ENCODE peak calls at places on chromosome 15, in six cellular contexts. One of them, this sample, is unnamed.

GRCh38 chr15:88493811-88494210 is 26.3 kb downstream of the MRPS11 start:
- DNase-seq in ovary: no peak
- DNase-seq in pancreas: no peak
- DNase-seq in adrenal gland: no peak
- DNase-seq in A673: no peak
- DNase-seq in bronchial epithelial cell: no peak
- DNase-seq in this sample: no peak

GRCh38 chr15:25784876-25785642 is 78.1 kb downstream of the ATP10A start:
- DNase-seq in bronchial epithelial cell: no peak
- DNase-seq in pancreas: no peak
- DNase-seq in ovary: no peak
- DNase-seq in adrenal gland: no peak
- DNase-seq in A673: no peak
- DNase-seq in this sample: no peak

GRCh38 chr15:41908681-41909461 is 15.0 kb upstream of the SPTBN5 start:
- DNase-seq in ovary: no peak
- DNase-seq in bronchial epithelial cell: no peak
- DNase-seq in A673: no peak
- DNase-seq in pancreas: no peak
- DNase-seq in adrenal gland: no peak
- DNase-seq in this sample: no peak

GRCh38 chr15:58053236-58054153 is 12.0 kb downstream of the ALDH1A2 start:
- DNase-seq in pancreas: no peak
- DNase-seq in ovary: no peak
- DNase-seq in A673: peak; percentile 57
- DNase-seq in bronchial epithelial cell: no peak
- DNase-seq in adrenal gland: no peak
- DNase-seq in this sample: no peak

GRCh38 chr15:50758712-50759205 is 6.7 kb downstream of the SPPL2A start:
- DNase-seq in A673: no peak
- DNase-seq in adrenal gland: no peak
- DNase-seq in bronchial epithelial cell: peak; percentile 28
- DNase-seq in pancreas: no peak
- DNase-seq in ovary: no peak
- DNase-seq in this sample: peak; percentile 32

GRCh38 chr15:89512631-89513030 is 16.2 kb upstream of the RHCG start:
- DNase-seq in pancreas: no peak
- DNase-seq in bronchial epithelial cell: no peak
- DNase-seq in ovary: no peak
- DNase-seq in adrenal gland: no peak
- DNase-seq in A673: no peak
- DNase-seq in this sample: no peak

GRCh38 chr15:44298878-44299277 is 10.4 kb downstream of the GOLM2 start:
- DNase-seq in pancreas: no peak
- DNase-seq in adrenal gland: no peak
- DNase-seq in A673: peak; percentile 46
- DNase-seq in ovary: no peak
- DNase-seq in bronchial epithelial cell: peak; percentile 5
- DNase-seq in this sample: no peak

GRCh38 chr15:45635191-45635638 is 386 bp downstream of the SQOR start:
- DNase-seq in A673: peak; percentile 45
- DNase-seq in bronchial epithelial cell: no peak
- DNase-seq in ovary: peak; percentile 52
- DNase-seq in pancreas: peak; percentile 82
- DNase-seq in adrenal gland: peak; percentile 80
- DNase-seq in this sample: peak; percentile 10

GRCh38 chr15:96365781-96366525 is 35.5 kb downstream of the NR2F2 start:
- DNase-seq in A673: no peak
- DNase-seq in pancreas: no peak
- DNase-seq in ovary: no peak
- DNase-seq in bronchial epithelial cell: no peak
- DNase-seq in adrenal gland: no peak
- DNase-seq in this sample: no peak

DNA sequence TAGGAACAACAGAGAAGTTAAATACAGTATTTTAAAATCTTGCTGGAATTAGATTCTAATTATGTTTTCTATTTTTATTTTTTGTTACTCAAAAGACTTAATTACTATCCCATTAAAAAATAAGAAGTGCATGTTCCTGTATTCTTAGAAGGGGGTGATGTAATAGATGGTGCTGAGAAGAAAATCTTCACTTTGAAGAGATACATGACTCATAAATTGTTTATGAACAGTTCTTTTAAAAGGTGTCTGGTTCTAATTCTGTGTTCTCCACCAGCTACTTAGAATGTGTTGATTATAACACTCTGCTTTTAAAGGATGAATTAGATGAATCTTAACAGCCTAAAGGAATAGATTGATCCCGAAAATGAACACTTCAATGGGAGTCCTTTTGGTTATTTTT is 8.2 kb downstream of the RCN2 start:
- DNase-seq in pancreas: no peak
- DNase-seq in adrenal gland: no peak
- DNase-seq in ovary: no peak
- DNase-seq in A673: peak; percentile 14
- DNase-seq in bronchial epithelial cell: no peak
- DNase-seq in this sample: peak; percentile 48
- TF ChIP-seq CTCF in pancreas: no peak
- TF ChIP-seq CTCF in adrenal gland: no peak
- TF ChIP-seq CTCF in ovary: no peak
- TF ChIP-seq CTCF in A673: no peak
- TF ChIP-seq CTCF in bronchial epithelial cell: no peak
- TF ChIP-seq CTCF in this sample: no peak

GRCh38 chr15:80252281-80252619 is 237 bp upstream of the CTXND1 start:
- DNase-seq in pancreas: no peak
- DNase-seq in adrenal gland: no peak
- DNase-seq in bronchial epithelial cell: no peak
- DNase-seq in ovary: no peak
- DNase-seq in A673: no peak
- DNase-seq in this sample: no peak
- H3K4me3 ChIP-seq in pancreas: peak overlapping the region; percentile 6
- H3K4me3 ChIP-seq in adrenal gland: peak overlapping the region; percentile 69
- H3K4me3 ChIP-seq in bronchial epithelial cell: no peak overlapping the region
- H3K4me3 ChIP-seq in ovary: no peak overlapping the region
- H3K4me3 ChIP-seq in A673: peak overlapping the region; percentile 6
- H3K4me3 ChIP-seq in this sample: no peak overlapping the region

GRCh38 chr15:67382723-67383122 is 128.1 kb downstream of the IQCH start:
- DNase-seq in adrenal gland: no peak
- DNase-seq in ovary: no peak
- DNase-seq in A673: no peak
- DNase-seq in pancreas: no peak
- DNase-seq in bronchial epithelial cell: no peak
- DNase-seq in this sample: no peak

GRCh38 chr15:67383903-67384302 is 129.3 kb downstream of the IQCH start:
- DNase-seq in pancreas: no peak
- DNase-seq in A673: no peak
- DNase-seq in ovary: no peak
- DNase-seq in bronchial epithelial cell: no peak
- DNase-seq in adrenal gland: no peak
- DNase-seq in this sample: peak; percentile 49

GRCh38 chr15:67386947-67387346 is 132.4 kb downstream of the IQCH start:
- DNase-seq in A673: no peak
- DNase-seq in ovary: no peak
- DNase-seq in bronchial epithelial cell: peak; percentile 33
- DNase-seq in pancreas: no peak
- DNase-seq in adrenal gland: no peak
- DNase-seq in this sample: no peak

GRCh38 chr15:67384761-67385160 is 130.2 kb downstream of the IQCH start:
- DNase-seq in adrenal gland: no peak
- DNase-seq in ovary: no peak
- DNase-seq in A673: no peak
- DNase-seq in bronchial epithelial cell: no peak
- DNase-seq in pancreas: no peak
- DNase-seq in this sample: no peak

DNA sequence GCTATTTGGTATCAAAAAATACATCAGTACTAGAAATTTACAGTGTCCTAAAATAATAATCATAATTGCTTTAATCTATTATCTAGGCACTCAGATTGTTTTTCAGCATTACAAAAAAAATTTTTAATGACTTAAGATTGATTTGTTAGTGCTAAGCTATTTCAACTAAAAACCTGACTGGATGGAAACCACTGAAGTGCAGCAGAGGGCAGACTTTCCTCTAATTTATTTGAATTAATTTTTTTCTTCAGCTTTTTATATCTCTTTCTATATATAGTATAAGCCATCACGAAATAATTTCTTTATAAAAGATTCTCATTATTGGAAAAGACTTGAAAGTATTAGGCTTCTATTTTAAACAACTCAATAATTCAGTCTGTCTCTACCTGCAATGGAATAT is 131.4 kb downstream of the IQCH start:
- DNase-seq in ovary: no peak
- DNase-seq in adrenal gland: no peak
- DNase-seq in pancreas: no peak
- DNase-seq in A673: no peak
- DNase-seq in bronchial epithelial cell: no peak
- DNase-seq in this sample: peak; percentile 27
- TF ChIP-seq CTCF in ovary: no peak
- TF ChIP-seq CTCF in adrenal gland: no peak
- TF ChIP-seq CTCF in pancreas: no peak
- TF ChIP-seq CTCF in A673: peak; percentile 29
- TF ChIP-seq CTCF in bronchial epithelial cell: no peak
- TF ChIP-seq CTCF in this sample: peak; percentile 48

DNA sequence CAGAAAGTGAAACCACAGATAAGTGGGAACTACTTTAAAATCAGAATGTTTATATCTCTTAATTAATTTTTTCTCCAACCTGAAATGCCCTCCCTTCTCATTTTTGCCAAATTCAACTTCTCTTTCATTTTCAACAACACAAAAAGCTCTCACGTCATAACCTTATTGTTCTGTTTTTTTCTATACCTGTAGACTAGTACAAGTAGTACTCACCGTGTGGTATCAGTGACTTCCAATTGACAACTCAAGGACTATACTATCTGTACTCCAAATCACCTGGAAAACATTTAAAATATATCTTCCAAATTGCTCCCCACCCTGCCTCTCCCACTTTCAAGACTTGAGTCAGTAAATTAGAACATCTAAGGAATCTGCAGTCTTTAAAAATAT is 72.8 kb upstream of the ZNF280D start:
- DNase-seq in adrenal gland: no peak
- DNase-seq in A673: no peak
- DNase-seq in ovary: no peak
- DNase-seq in pancreas: no peak
- DNase-seq in bronchial epithelial cell: no peak
- DNase-seq in this sample: no peak
- H3K4me3 ChIP-seq in adrenal gland: peak overlapping the region; percentile 32
- H3K4me3 ChIP-seq in A673: peak overlapping the region; percentile 18
- H3K4me3 ChIP-seq in ovary: peak overlapping the region; percentile 10
- H3K4me3 ChIP-seq in pancreas: no peak overlapping the region
- H3K4me3 ChIP-seq in bronchial epithelial cell: no peak overlapping the region
- H3K4me3 ChIP-seq in this sample: peak overlapping the region; percentile 43

DNA sequence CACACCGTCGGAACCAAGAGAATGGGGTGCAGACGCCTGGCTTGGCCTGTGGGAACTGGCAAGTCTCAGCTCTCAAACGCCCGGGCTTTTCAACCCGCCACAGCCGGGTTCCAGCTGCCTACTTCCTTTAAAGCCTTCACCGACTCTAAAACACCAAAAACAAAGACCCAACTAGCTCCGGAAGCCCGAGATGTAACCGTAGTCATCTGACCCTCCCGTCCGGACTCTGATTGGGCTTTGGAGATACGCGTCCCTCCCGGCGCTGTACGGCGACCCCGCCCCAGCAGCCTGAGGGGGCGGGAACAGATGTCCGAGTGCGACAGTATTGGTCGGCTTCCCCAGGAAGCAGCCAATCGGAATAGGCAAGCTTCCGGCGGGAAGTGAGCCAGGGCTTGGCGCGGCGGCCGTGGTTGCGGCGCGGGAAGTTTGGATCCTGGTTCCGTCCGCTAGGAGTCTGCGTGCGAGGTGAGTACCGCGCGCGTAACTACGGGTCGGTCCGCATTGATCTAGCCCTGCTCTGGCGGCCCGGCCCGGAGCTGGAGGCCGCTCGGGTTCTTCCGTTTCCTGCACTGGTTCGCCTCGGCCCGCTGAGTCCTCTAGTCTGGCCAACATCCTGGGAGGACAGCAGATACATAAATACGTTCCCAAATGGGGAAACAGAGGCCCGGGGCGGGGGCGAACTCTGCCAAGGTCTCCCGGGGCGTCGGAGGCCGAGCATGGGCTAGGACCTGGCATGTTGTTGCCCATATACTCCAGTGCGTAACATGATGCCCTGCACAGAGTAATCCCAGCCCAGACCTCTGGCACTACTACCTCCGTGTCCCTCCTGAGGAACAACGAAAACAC is at the start of gene BLM:
- DNase-seq in adrenal gland: peak; percentile 98
- DNase-seq in A673: peak; percentile 98
- DNase-seq in bronchial epithelial cell: peak; percentile 94
- DNase-seq in ovary: peak; percentile 96
- DNase-seq in pancreas: peak; percentile 94
- DNase-seq in this sample: peak; percentile 98
- TF ChIP-seq CTCF in adrenal gland: peak; percentile 56
- TF ChIP-seq CTCF in A673: peak; percentile 45
- TF ChIP-seq CTCF in bronchial epithelial cell: peak; percentile 35
- TF ChIP-seq CTCF in ovary: peak; percentile 73
- TF ChIP-seq CTCF in pancreas: peak; percentile 52
- TF ChIP-seq CTCF in this sample: peak; percentile 45

GRCh38 chr15:76057332-76058000 is 2.3 kb upstream of the TMEM266 start:
- DNase-seq in A673: peak; percentile 63
- DNase-seq in bronchial epithelial cell: peak; percentile 47
- DNase-seq in adrenal gland: peak; percentile 55
- DNase-seq in ovary: no peak
- DNase-seq in pancreas: peak; percentile 24
- DNase-seq in this sample: peak; percentile 60
- H3K4me3 ChIP-seq in A673: peak overlapping the region; percentile 14
- H3K4me3 ChIP-seq in bronchial epithelial cell: peak overlapping the region; percentile 13
- H3K4me3 ChIP-seq in adrenal gland: peak overlapping the region; percentile 46
- H3K4me3 ChIP-seq in ovary: no peak overlapping the region
- H3K4me3 ChIP-seq in pancreas: no peak overlapping the region
- H3K4me3 ChIP-seq in this sample: no peak overlapping the region

GRCh38 chr15:78506971-78507830 is at the start of gene HYKK:
- DNase-seq in pancreas: peak; percentile 95
- DNase-seq in A673: peak; percentile 99
- DNase-seq in bronchial epithelial cell: peak; percentile 96
- DNase-seq in ovary: peak; percentile 88
- DNase-seq in adrenal gland: peak; percentile 98
- DNase-seq in this sample: peak; percentile 99
- TF ChIP-seq CTCF in pancreas: no peak
- TF ChIP-seq CTCF in A673: peak; percentile 7
- TF ChIP-seq CTCF in bronchial epithelial cell: peak; percentile 25
- TF ChIP-seq CTCF in ovary: peak; percentile 20
- TF ChIP-seq CTCF in adrenal gland: no peak
- TF ChIP-seq CTCF in this sample: no peak